ENCODE peak calls at places on chromosomes 12 and 14, in four cellular contexts. W, B, A and U are unnamed samples.

GRCh38 chr12:84043355-84043754 is 869.2 kb downstream of the SLC6A15 start:
- DNase-seq in B (no peak), A (no peak), W (no peak), U (no peak)

GRCh38 chr12:5328669-5329068 is 103.2 kb upstream of the NTF3 start:
- DNase-seq in A (no peak), B (no peak), W (no peak), U (no peak)

GRCh38 chr14:61547186-61548121 is 147.9 kb upstream of the HIF1A start:
- DNase-seq in A (no peak), W (peak; percentile 95), B (peak; percentile 85), U (peak; percentile 91)

GRCh38 chr14:61695695-61696527 is 598 bp downstream of the HIF1A start:
- DNase-seq in B (peak; percentile 83), W (no peak), A (peak; percentile 54), U (peak; percentile 74)

GRCh38 chr14:102518063-102518648 is 8.6 kb upstream of the ANKRD9 start:
- DNase-seq in B (no peak), W (no peak), A (no peak), U (no peak)

GRCh38 chr12:68495666-68496065 is 115.0 kb upstream of the RAP1B start:
- DNase-seq in W (peak; percentile 55), A (no peak), B (no peak), U (peak; percentile 87)

GRCh38 chr12:58732894-58733293 is 187.4 kb downstream of the LRIG3 start:
- DNase-seq in B (no peak), W (no peak), A (no peak), U (no peak)

GRCh38 chr12:125983094-125983783 is 918.0 kb downstream of the AACS start:
- DNase-seq in W (no peak), B (no peak), A (peak; percentile 81), U (no peak)

GRCh38 chr12:126397071-126397571 is 1331.9 kb downstream of the AACS start:
- DNase-seq in W (peak; percentile 46), A (no peak), B (no peak), U (no peak)

GRCh38 chr14:76203086-76204001 is 51.6 kb downstream of the GPATCH2L start:
- DNase-seq in W (peak; percentile 98), A (no peak), B (no peak), U (peak; percentile 90)